ENCODE peak calls at places on chromosomes 12 and 14, in ten cellular contexts. U is activated T-cell treated with anti-CD3 and anti-CD28 coated beads, Interleukin-2, amount 50 U/mL, for 72 hours; N is stomach; T is WERI-Rb-1; R is stimulated activated CD8-positive, alpha-beta memory T cell treated with anti-CD3 and anti-CD28 coated beads, Interleukin-7, amount 100 ng/mL, for 1 hour; C is CD8-positive, alpha-beta memory T cell; Z is CD4-positive, alpha-beta T cell; P is EH; Y is effector memory CD4-positive, alpha-beta T cell; K is spleen. W is an unnamed sample.
A peak's percentile ranks its signal among the peaks of the same experiment; 100 is the strongest.

GRCh38 chr14:46136456-46136855 is 515.1 kb downstream of the RPL10L start:
- DNase-seq in Z (no peak), T (no peak), Y (no peak), P (no peak), N (no peak), U (no peak), C (no peak), K (no peak), R (no peak), W (no peak)

GRCh38 chr12:87266305-87266704 is 762.9 kb downstream of the C12orf50 start:
- DNase-seq in N (no peak), C (no peak), U (no peak), K (no peak), P (no peak), R (no peak), T (no peak), Y (no peak), Z (no peak), W (no peak)

GRCh38 chr14:75877292-75877691 is 104.5 kb downstream of the TGFB3 start:
- DNase-seq in P (peak; percentile 94), R (no peak), T (no peak), N (no peak), K (no peak), Z (no peak), Y (no peak), C (no peak), U (no peak), W (no peak)

GRCh38 chr14:87254331-87254730 is 738.7 kb downstream of the GALC start:
- DNase-seq in N (no peak), P (no peak), U (no peak), Y (no peak), Z (no peak), K (no peak), C (no peak), R (no peak), T (no peak), W (no peak)

GRCh38 chr12:93812616-93813015 is 135.4 kb downstream of the CRADD start:
- DNase-seq in R (no peak), Y (no peak), N (no peak), C (no peak), P (peak; percentile 52), Z (no peak), U (no peak), K (no peak), T (no peak), W (no peak)

GRCh38 chr14:67526676-67527459 is 6.2 kb upstream of the PLEKHH1 start:
- DNase-seq in C (no peak), R (no peak), Y (no peak), T (peak; percentile 61), U (peak; percentile 33), Z (peak; percentile 36), K (no peak), P (peak; percentile 56), N (peak; percentile 42), W (no peak)

GRCh38 chr14:93655078-93655750 is 133.1 kb downstream of the PRIMA1 start:
- DNase-seq in K (no peak), P (peak; percentile 4), N (no peak), U (no peak), Z (no peak), Y (no peak), C (no peak), T (peak; percentile 30), R (no peak), W (no peak)

GRCh38 chr12:98799822-98800221 is 154.7 kb downstream of the APAF1 start:
- DNase-seq in N (no peak), C (no peak), T (no peak), U (no peak), R (no peak), K (no peak), P (no peak), Z (no peak), Y (no peak), W (no peak)

GRCh38 chr12:15829949-15830348 is 40.8 kb upstream of the EPS8 start:
- DNase-seq in P (peak; percentile 72), C (no peak), U (no peak), R (no peak), Z (no peak), T (no peak), Y (no peak), K (no peak), N (no peak), W (no peak)

GRCh38 chr14:57637901-57638300 is 144.2 kb upstream of the CCDC198 start:
- DNase-seq in P (no peak), C (no peak), R (no peak), T (no peak), U (no peak), N (no peak), Y (no peak), Z (no peak), K (no peak), W (no peak)

GRCh38 chr14:106417224-106418049 is 891.1 kb downstream of the TMEM121 start:
- DNase-seq in C (peak; percentile 82), T (peak; percentile 58), R (peak; percentile 55), Y (peak; percentile 82), Z (peak; percentile 75), K (peak; percentile 87), P (no peak), N (peak; percentile 44), U (peak; percentile 99), W (peak; percentile 58)

GRCh38 chr12:110199360-110200123 is 75.4 kb downstream of the IFT81 start:
- DNase-seq in K (no peak), C (no peak), R (no peak), P (peak; percentile 78), N (no peak), Y (no peak), Z (no peak), U (peak; percentile 24), T (no peak), W (no peak)

GRCh38 chr12:90174198-90174510 is 465.5 kb upstream of the ATP2B1 start:
- DNase-seq in K (no peak), R (no peak), C (no peak), Y (no peak), Z (no peak), N (no peak), P (no peak), U (peak; percentile 19), T (peak; percentile 74), W (no peak)

GRCh38 chr14:100827751-100828447 is 2.0 kb downstream of the MEG3 start:
- DNase-seq in N (no peak), K (no peak), C (no peak), R (no peak), U (no peak), Z (no peak), P (peak; percentile 68), Y (no peak), T (peak; percentile 55), W (no peak)

GRCh38 chr14:69968151-69968550 is 88.9 kb downstream of the SMOC1 start:
- DNase-seq in U (no peak), N (no peak), C (no peak), T (no peak), R (no peak), P (no peak), K (no peak), Z (no peak), Y (no peak), W (no peak)

GRCh38 chr12:27257104-27257848 is 13.2 kb downstream of the STK38L start:
- DNase-seq in Z (no peak), T (no peak), C (no peak), R (no peak), K (no peak), Y (no peak), P (peak; percentile 61), U (no peak), N (no peak), W (no peak)

GRCh38 chr12:42208574-42208973 is 29.5 kb downstream of the YAF2 start:
- DNase-seq in N (no peak), T (no peak), R (no peak), Z (no peak), U (no peak), Y (no peak), K (no peak), P (no peak), C (no peak), W (no peak)

GRCh38 chr12:19704966-19705365 is 265.7 kb downstream of the AEBP2 start:
- DNase-seq in K (no peak), Y (no peak), P (peak; percentile 59), T (no peak), Z (no peak), N (no peak), C (no peak), R (no peak), U (no peak), W (no peak)

GRCh38 chr12:131923260-131923659 is 5.8 kb upstream of the PUS1 start:
- DNase-seq in U (no peak), N (no peak), Z (no peak), T (no peak), Y (no peak), R (no peak), P (no peak), K (no peak), C (no peak), W (no peak)

GRCh38 chr14:77026166-77026929 is 2.2 kb downstream of the IRF2BPL start:
- DNase-seq in K (peak; percentile 90), R (no peak), Z (no peak), T (no peak), P (peak; percentile 52), U (no peak), C (no peak), Y (no peak), N (peak; percentile 52), W (no peak)

GRCh38 chr12:26496170-26496569 is 300.8 kb downstream of the SSPN start:
- DNase-seq in P (no peak), Y (no peak), R (no peak), N (no peak), T (no peak), K (no peak), C (no peak), Z (no peak), U (no peak), W (no peak)